ENCODE peak calls at places on chromosomes 11 and 22, in seven cellular contexts. One of them, this sample, is unnamed.

GRCh38 chr11:65894034-65894591 is 3.6 kb downstream of the CCDC85B start:
- DNase-seq in mucosa of descending colon: no peak
- DNase-seq in fibroblast of pulmonary artery: no peak
- DNase-seq in heart right ventricle: peak
- DNase-seq in stomach: no peak
- DNase-seq in left ventricle myocardium inferior: peak
- DNase-seq in RWPE1: no peak
- DNase-seq in this sample: no peak

GRCh38 chr11:125943661-125944349 is 2.0 kb upstream of the VSIG10L2 start:
- DNase-seq in RWPE1: no peak
- DNase-seq in heart right ventricle: no peak
- DNase-seq in fibroblast of pulmonary artery: no peak
- DNase-seq in stomach: peak
- DNase-seq in left ventricle myocardium inferior: no peak
- DNase-seq in mucosa of descending colon: no peak
- DNase-seq in this sample: no peak

GRCh38 chr22:23306438-23306921 is 126.2 kb downstream of the BCR start:
- DNase-seq in heart right ventricle: peak
- DNase-seq in left ventricle myocardium inferior: no peak
- DNase-seq in fibroblast of pulmonary artery: peak
- DNase-seq in mucosa of descending colon: no peak
- DNase-seq in RWPE1: no peak
- DNase-seq in stomach: no peak
- DNase-seq in this sample: no peak

GRCh38 chr11:63769719-63770443 is 1.3 kb upstream of the ZFTA start:
- DNase-seq in RWPE1: no peak
- DNase-seq in heart right ventricle: peak
- DNase-seq in fibroblast of pulmonary artery: no peak
- DNase-seq in stomach: no peak
- DNase-seq in mucosa of descending colon: peak
- DNase-seq in left ventricle myocardium inferior: no peak
- DNase-seq in this sample: no peak

GRCh38 chr22:44587004-44587793 is 89.2 kb upstream of the RTL6 start:
- DNase-seq in left ventricle myocardium inferior: peak
- DNase-seq in mucosa of descending colon: no peak
- DNase-seq in RWPE1: no peak
- DNase-seq in stomach: no peak
- DNase-seq in heart right ventricle: no peak
- DNase-seq in fibroblast of pulmonary artery: no peak
- DNase-seq in this sample: no peak

GRCh38 chr11:8229299-8230177 is 34.1 kb downstream of the LMO1 start:
- DNase-seq in mucosa of descending colon: peak
- DNase-seq in fibroblast of pulmonary artery: peak
- DNase-seq in left ventricle myocardium inferior: peak
- DNase-seq in heart right ventricle: peak
- DNase-seq in RWPE1: peak
- DNase-seq in stomach: peak
- DNase-seq in this sample: no peak

GRCh38 chr11:124754309-124754708 is 2.3 kb upstream of the VSIG2 start:
- DNase-seq in heart right ventricle: no peak
- DNase-seq in RWPE1: no peak
- DNase-seq in fibroblast of pulmonary artery: no peak
- DNase-seq in stomach: no peak
- DNase-seq in mucosa of descending colon: no peak
- DNase-seq in left ventricle myocardium inferior: no peak
- DNase-seq in this sample: no peak

GRCh38 chr11:31397239-31397834 is 27.7 kb downstream of the DNAJC24 start:
- DNase-seq in mucosa of descending colon: no peak
- DNase-seq in fibroblast of pulmonary artery: peak
- DNase-seq in left ventricle myocardium inferior: no peak
- DNase-seq in RWPE1: peak
- DNase-seq in stomach: no peak
- DNase-seq in heart right ventricle: no peak
- DNase-seq in this sample: no peak

GRCh38 chr11:16297332-16297731 is 59.0 kb downstream of the SOX6 start:
- DNase-seq in fibroblast of pulmonary artery: no peak
- DNase-seq in stomach: no peak
- DNase-seq in mucosa of descending colon: no peak
- DNase-seq in left ventricle myocardium inferior: no peak
- DNase-seq in heart right ventricle: no peak
- DNase-seq in RWPE1: no peak
- DNase-seq in this sample: no peak

GRCh38 chr22:24592846-24593809 is at the start of gene LRRC75B:
- DNase-seq in fibroblast of pulmonary artery: peak
- DNase-seq in mucosa of descending colon: peak
- DNase-seq in stomach: peak
- DNase-seq in RWPE1: peak
- DNase-seq in left ventricle myocardium inferior: peak
- DNase-seq in heart right ventricle: peak
- DNase-seq in this sample: peak

GRCh38 chr11:92440701-92441338 is 216.2 kb downstream of the FAT3 start:
- DNase-seq in left ventricle myocardium inferior: no peak
- DNase-seq in fibroblast of pulmonary artery: no peak
- DNase-seq in RWPE1: no peak
- DNase-seq in stomach: no peak
- DNase-seq in mucosa of descending colon: no peak
- DNase-seq in heart right ventricle: no peak
- DNase-seq in this sample: no peak

GRCh38 chr11:11981364-11981763 is 27.1 kb downstream of the DKK3 start:
- DNase-seq in heart right ventricle: no peak
- DNase-seq in mucosa of descending colon: no peak
- DNase-seq in RWPE1: no peak
- DNase-seq in stomach: peak
- DNase-seq in left ventricle myocardium inferior: no peak
- DNase-seq in fibroblast of pulmonary artery: no peak
- DNase-seq in this sample: no peak

GRCh38 chr11:110472858-110473257 is 43.1 kb downstream of the FDX1 start:
- DNase-seq in mucosa of descending colon: no peak
- DNase-seq in left ventricle myocardium inferior: no peak
- DNase-seq in RWPE1: no peak
- DNase-seq in stomach: no peak
- DNase-seq in heart right ventricle: no peak
- DNase-seq in fibroblast of pulmonary artery: peak
- DNase-seq in this sample: no peak

GRCh38 chr22:19775496-19776325 is 15.1 kb downstream of the TBX1 start:
- DNase-seq in left ventricle myocardium inferior: peak
- DNase-seq in heart right ventricle: no peak
- DNase-seq in RWPE1: no peak
- DNase-seq in stomach: no peak
- DNase-seq in fibroblast of pulmonary artery: no peak
- DNase-seq in mucosa of descending colon: no peak
- DNase-seq in this sample: no peak

GRCh38 chr11:27679136-27680015 is 20.9 kb downstream of the BDNF start:
- DNase-seq in stomach: no peak
- DNase-seq in fibroblast of pulmonary artery: peak
- DNase-seq in RWPE1: no peak
- DNase-seq in left ventricle myocardium inferior: no peak
- DNase-seq in heart right ventricle: no peak
- DNase-seq in mucosa of descending colon: no peak
- DNase-seq in this sample: no peak

GRCh38 chr11:61119571-61119970 is 17.3 kb downstream of the CD5 start:
- DNase-seq in RWPE1: no peak
- DNase-seq in mucosa of descending colon: no peak
- DNase-seq in left ventricle myocardium inferior: no peak
- DNase-seq in fibroblast of pulmonary artery: no peak
- DNase-seq in heart right ventricle: no peak
- DNase-seq in stomach: no peak
- DNase-seq in this sample: no peak

GRCh38 chr11:128555606-128556005 is 31.8 kb downstream of the ETS1 start:
- DNase-seq in stomach: no peak
- DNase-seq in heart right ventricle: no peak
- DNase-seq in mucosa of descending colon: peak
- DNase-seq in RWPE1: peak
- DNase-seq in fibroblast of pulmonary artery: peak
- DNase-seq in left ventricle myocardium inferior: no peak
- DNase-seq in this sample: no peak

GRCh38 chr11:128552783-128553661 is 34.3 kb downstream of the ETS1 start:
- DNase-seq in fibroblast of pulmonary artery: peak
- DNase-seq in stomach: no peak
- DNase-seq in RWPE1: peak
- DNase-seq in mucosa of descending colon: no peak
- DNase-seq in heart right ventricle: no peak
- DNase-seq in left ventricle myocardium inferior: no peak
- DNase-seq in this sample: no peak

GRCh38 chr11:128551641-128552335 is 35.6 kb downstream of the ETS1 start:
- DNase-seq in RWPE1: no peak
- DNase-seq in left ventricle myocardium inferior: no peak
- DNase-seq in fibroblast of pulmonary artery: no peak
- DNase-seq in stomach: no peak
- DNase-seq in mucosa of descending colon: no peak
- DNase-seq in heart right ventricle: no peak
- DNase-seq in this sample: no peak

GRCh38 chr11:128550967-128551522 is 36.3 kb downstream of the ETS1 start:
- DNase-seq in left ventricle myocardium inferior: no peak
- DNase-seq in fibroblast of pulmonary artery: no peak
- DNase-seq in RWPE1: no peak
- DNase-seq in heart right ventricle: no peak
- DNase-seq in stomach: no peak
- DNase-seq in mucosa of descending colon: no peak
- DNase-seq in this sample: no peak

DNA sequence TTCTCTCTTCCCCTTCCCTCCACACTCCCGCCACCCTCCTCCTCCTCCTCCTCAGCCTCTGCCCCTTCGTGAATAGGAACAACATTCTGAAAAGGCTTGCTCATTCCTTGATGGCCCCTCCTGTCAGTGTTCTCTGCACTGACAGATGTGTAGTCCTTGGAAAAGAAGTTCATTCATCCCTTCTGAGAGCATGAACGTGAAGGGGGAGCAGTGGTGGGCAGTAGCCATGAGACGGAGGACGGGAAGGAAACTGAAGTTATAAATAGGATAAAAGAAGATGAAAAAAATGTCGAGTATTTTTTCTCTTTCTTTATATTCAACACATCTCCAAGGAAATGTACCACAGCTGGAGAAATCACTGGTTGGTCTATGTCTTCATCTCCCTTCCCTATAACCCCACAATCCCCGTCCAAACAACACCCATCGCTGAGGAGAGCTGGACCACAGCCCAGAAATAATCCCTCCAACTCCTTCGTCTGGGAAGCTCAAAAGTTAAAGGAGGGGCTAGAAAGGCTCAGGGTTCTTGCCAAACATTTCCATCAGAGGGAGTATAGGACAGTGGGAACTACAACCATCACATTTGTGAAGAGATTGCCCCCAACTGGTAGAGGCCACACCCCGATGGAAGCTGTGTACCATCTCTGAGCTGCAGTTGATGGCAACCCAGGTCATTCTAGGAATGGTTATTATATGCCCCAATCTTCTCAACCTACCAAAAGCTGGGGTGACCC is 33.5 kb downstream of the ETS1 start:
- DNase-seq in stomach: no peak
- DNase-seq in heart right ventricle: no peak
- DNase-seq in mucosa of descending colon: no peak
- DNase-seq in RWPE1: no peak
- DNase-seq in fibroblast of pulmonary artery: peak
- DNase-seq in left ventricle myocardium inferior: no peak
- DNase-seq in this sample: no peak
- TF ChIP-seq CTCF in stomach: no peak
- TF ChIP-seq CTCF in heart right ventricle: peak
- TF ChIP-seq CTCF in mucosa of descending colon: no peak
- TF ChIP-seq CTCF in RWPE1: no peak
- TF ChIP-seq CTCF in fibroblast of pulmonary artery: peak
- TF ChIP-seq CTCF in left ventricle myocardium inferior: peak
- TF ChIP-seq CTCF in this sample: no peak

GRCh38 chr11:79083346-79083745 is 357.5 kb downstream of the TENM4 start:
- DNase-seq in left ventricle myocardium inferior: no peak
- DNase-seq in heart right ventricle: no peak
- DNase-seq in mucosa of descending colon: no peak
- DNase-seq in fibroblast of pulmonary artery: peak
- DNase-seq in stomach: no peak
- DNase-seq in RWPE1: no peak
- DNase-seq in this sample: no peak
- TF ChIP-seq CTCF in left ventricle myocardium inferior: no peak
- TF ChIP-seq CTCF in heart right ventricle: no peak
- TF ChIP-seq CTCF in mucosa of descending colon: no peak
- TF ChIP-seq CTCF in fibroblast of pulmonary artery: no peak
- TF ChIP-seq CTCF in stomach: no peak
- TF ChIP-seq CTCF in RWPE1: no peak
- TF ChIP-seq CTCF in this sample: no peak

DNA sequence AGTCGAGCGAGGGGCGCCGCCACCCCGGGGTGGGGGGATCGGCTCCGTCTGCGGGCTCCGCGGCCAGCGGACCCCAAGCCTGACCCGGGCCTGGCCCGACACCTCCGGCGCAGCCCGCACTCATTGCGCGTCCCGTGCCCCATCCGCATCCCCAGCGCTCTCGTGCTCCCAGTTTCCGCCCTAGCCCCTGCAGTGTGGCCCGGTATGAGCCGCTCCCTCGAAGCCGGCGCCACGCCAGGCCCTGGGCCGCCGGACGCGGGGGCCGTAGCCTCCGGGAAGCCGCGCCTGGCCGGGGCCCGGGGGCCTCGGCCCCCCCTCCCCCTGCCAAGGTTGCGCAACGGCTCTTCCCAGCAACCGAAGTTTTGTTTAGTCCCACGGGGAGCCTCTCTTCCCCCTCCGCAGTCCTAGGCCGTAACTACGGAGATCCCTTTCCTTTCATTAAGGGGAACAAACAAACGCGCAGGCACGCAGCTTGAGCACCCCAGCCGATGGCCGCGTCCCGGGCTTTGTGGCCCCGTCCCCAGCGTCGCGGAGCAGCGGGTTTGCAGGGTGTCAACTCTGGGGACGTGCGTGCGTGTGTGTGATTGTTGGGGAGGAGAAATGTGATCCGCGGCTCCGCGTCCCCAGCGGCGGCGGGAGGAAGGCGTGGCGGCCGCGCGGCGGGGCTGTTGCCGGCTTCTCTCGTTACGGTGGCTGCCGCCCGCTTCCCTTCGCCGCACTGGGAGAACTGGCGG is 883 bp downstream of the HIPK3 start:
- DNase-seq in left ventricle myocardium inferior: peak
- DNase-seq in stomach: peak
- DNase-seq in RWPE1: peak
- DNase-seq in mucosa of descending colon: peak
- DNase-seq in fibroblast of pulmonary artery: peak
- DNase-seq in heart right ventricle: peak
- DNase-seq in this sample: peak
- TF ChIP-seq CTCF in left ventricle myocardium inferior: peak
- TF ChIP-seq CTCF in stomach: peak
- TF ChIP-seq CTCF in RWPE1: no peak
- TF ChIP-seq CTCF in mucosa of descending colon: no peak
- TF ChIP-seq CTCF in fibroblast of pulmonary artery: no peak
- TF ChIP-seq CTCF in heart right ventricle: peak
- TF ChIP-seq CTCF in this sample: no peak

DNA sequence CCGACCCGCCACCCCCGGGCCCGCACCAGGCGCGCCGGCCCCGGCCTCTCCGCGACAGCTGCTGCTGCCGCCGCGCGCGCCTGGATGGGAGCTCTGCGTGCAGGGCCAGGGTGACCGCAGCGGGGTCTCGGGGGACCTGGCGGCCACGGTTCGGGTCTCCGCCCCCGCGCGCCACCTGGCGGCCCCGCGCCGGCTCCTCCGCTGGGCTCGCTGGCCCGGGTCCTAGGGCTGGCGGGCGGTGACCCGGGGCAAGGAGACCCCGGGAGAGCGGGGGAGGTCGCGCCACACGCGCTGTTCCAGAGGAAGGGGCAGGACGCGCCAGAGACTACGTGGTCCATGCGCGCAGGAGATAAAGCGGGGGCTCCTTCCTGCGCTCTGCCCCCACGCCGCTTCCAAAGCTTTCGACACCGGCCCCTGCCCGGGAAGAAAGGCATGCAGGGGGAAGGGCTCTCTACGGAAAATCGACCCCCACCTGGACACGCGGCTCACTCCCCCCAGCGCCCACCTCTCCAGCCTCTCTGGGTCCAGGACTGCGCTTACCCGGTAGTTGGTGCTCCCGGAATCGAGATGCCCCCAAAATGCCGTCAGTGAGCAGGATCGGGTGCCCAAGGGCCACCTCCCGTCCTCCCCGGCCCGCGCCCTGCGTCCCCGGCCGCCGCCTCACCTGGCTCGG is 480 bp downstream of the SHANK2 start:
- DNase-seq in RWPE1: peak
- DNase-seq in heart right ventricle: peak
- DNase-seq in mucosa of descending colon: peak
- DNase-seq in stomach: peak
- DNase-seq in left ventricle myocardium inferior: no peak
- DNase-seq in fibroblast of pulmonary artery: no peak
- DNase-seq in this sample: no peak
- TF ChIP-seq CTCF in RWPE1: peak
- TF ChIP-seq CTCF in heart right ventricle: peak
- TF ChIP-seq CTCF in mucosa of descending colon: peak
- TF ChIP-seq CTCF in stomach: peak
- TF ChIP-seq CTCF in left ventricle myocardium inferior: peak
- TF ChIP-seq CTCF in fibroblast of pulmonary artery: no peak
- TF ChIP-seq CTCF in this sample: peak

This sample was measured in H1.